ENCODE peak calls at places on chromosomes 6 and 20, in seven cellular contexts. L, M, G, V, R, P and E are unnamed samples.

GRCh38 chr6:133190912-133191311 is 50.2 kb upstream of the EYA4 start:
- DNase-seq in L (no peak), M (no peak), G (no peak), V (no peak), R (no peak), P (no peak), E (no peak)

GRCh38 chr6:46756469-46757205 is 9.9 kb downstream of the ANKRD66 start:
- DNase-seq in L (peak), M (no peak), G (no peak), V (no peak), R (no peak), P (no peak), E (no peak)

GRCh38 chr20:24337074-24337473 is 132.4 kb upstream of the SYNDIG1 start:
- DNase-seq in L (no peak), M (no peak), G (no peak), V (no peak), R (no peak), P (no peak), E (no peak)

GRCh38 chr20:62454936-62455673 is 20.7 kb downstream of the GATA5 start:
- DNase-seq in L (no peak), M (no peak), G (no peak), V (no peak), R (no peak), P (no peak), E (no peak)

GRCh38 chr20:19807901-19808300 is 49.8 kb downstream of the RIN2 start:
- DNase-seq in L (no peak), M (no peak), G (no peak), V (no peak), R (no peak), P (no peak), E (no peak)

GRCh38 chr6:10962673-10963072 is 75.8 kb downstream of the SYCP2L start:
- DNase-seq in L (peak), M (no peak), G (no peak), V (no peak), R (no peak), P (no peak), E (no peak)

GRCh38 chr6:113774122-113774835 is 82.9 kb upstream of the MARCKS start:
- DNase-seq in L (no peak), M (no peak), G (no peak), V (no peak), R (no peak), P (no peak), E (no peak)

GRCh38 chr6:680666-681374 is 12.1 kb downstream of the EXOC2 start:
- DNase-seq in L (no peak), M (no peak), G (no peak), V (no peak), R (no peak), P (no peak), E (no peak)

GRCh38 chr6:15440040-15440439 is 194.2 kb downstream of the JARID2 start:
- DNase-seq in L (no peak), M (no peak), G (no peak), V (no peak), R (no peak), P (no peak), E (no peak)

GRCh38 chr6:136072691-136073090 is 177.4 kb downstream of the MTFR2 start:
- DNase-seq in L (no peak), M (no peak), G (no peak), V (no peak), R (no peak), P (no peak), E (no peak)

GRCh38 chr6:82033631-82034211 is 213.8 kb downstream of the IBTK start:
- DNase-seq in L (no peak), M (no peak), G (no peak), V (no peak), R (no peak), P (no peak), E (no peak)

GRCh38 chr20:47187450-47188195 is 168.9 kb downstream of the ZMYND8 start:
- DNase-seq in L (no peak), M (no peak), G (no peak), V (no peak), R (no peak), P (no peak), E (no peak)

GRCh38 chr20:33814238-33814712 is 3.1 kb downstream of the CHMP4B start:
- DNase-seq in L (no peak), M (peak), G (no peak), V (no peak), R (no peak), P (no peak), E (peak)

GRCh38 chr6:37936909-37937308 is 117.4 kb downstream of the ZFAND3 start:
- DNase-seq in L (no peak), M (peak), G (no peak), V (no peak), R (no peak), P (no peak), E (no peak)

GRCh38 chr6:74973621-74974020 is 232.2 kb downstream of the COL12A1 start:
- DNase-seq in L (no peak), M (no peak), G (no peak), V (no peak), R (no peak), P (no peak), E (no peak)

GRCh38 chr6:25279748-25280616 is 808 bp downstream of the CARMIL1 start:
- DNase-seq in L (peak), M (no peak), G (no peak), V (peak), R (no peak), P (peak), E (peak)

GRCh38 chr6:41642960-41643898 is 5.0 kb downstream of the MDFI start:
- DNase-seq in L (no peak), M (no peak), G (no peak), V (no peak), R (no peak), P (peak), E (no peak)

GRCh38 chr6:41892921-41893564 is 2.1 kb downstream of the USP49 start:
- DNase-seq in L (no peak), M (no peak), G (no peak), V (no peak), R (no peak), P (no peak), E (no peak)

GRCh38 chr20:48047453-48047852 is 262.2 kb upstream of the SULF2 start:
- DNase-seq in L (no peak), M (no peak), G (no peak), V (no peak), R (no peak), P (no peak), E (no peak)

GRCh38 chr6:106098383-106099234 is 12.5 kb downstream of the PRDM1 start:
- DNase-seq in L (no peak), M (no peak), G (no peak), V (no peak), R (peak), P (no peak), E (peak)

GRCh38 chr6:149897015-149897697 is 757 bp downstream of the RAET1E start:
- DNase-seq in L (peak), M (peak), G (no peak), V (peak), R (no peak), P (peak), E (peak)